ENCODE peak calls at places on chromosomes 4 and X, in eight cellular contexts. L is AG09319, P is HCT116, X is RWPE1, N is type B pancreatic cell, V is GM10248, J is GM20000, M is tibial artery. D is an unnamed sample.

GRCh38 chrX:46777971-46778810 is 19.3 kb upstream of the SLC9A7 start:
- DNase-seq in L (no peak), P (no peak), X (no peak), N (no peak), V (no peak), J (no peak), M (no peak), D (no peak)

GRCh38 chr4:149269835-149270234 is 545.8 kb downstream of the IQCM start:
- DNase-seq in L (no peak), P (no peak), X (no peak), N (no peak), V (no peak), J (no peak), M (no peak), D (no peak)

GRCh38 chr4:187908079-187908501 is 87.5 kb upstream of the ZFP42 start:
- DNase-seq in L (peak; percentile 8), P (no peak), X (peak; percentile 68), N (no peak), V (no peak), J (no peak), M (no peak), D (no peak)

GRCh38 chrX:21838937-21839333 is 482 bp upstream of the MBTPS2 start:
- DNase-seq in L (peak; percentile 0), P (no peak), X (peak; percentile 0), N (no peak), V (no peak), J (no peak), M (no peak), D (no peak)

GRCh38 chrX:41716217-41716616 is 7.8 kb upstream of the GPR82 start:
- DNase-seq in L (no peak), P (no peak), X (no peak), N (no peak), V (no peak), J (no peak), M (no peak), D (no peak)

GRCh38 chr4:169668069-169668721 is 47.8 kb downstream of the CLCN3 start:
- DNase-seq in L (no peak), P (no peak), X (no peak), N (no peak), V (no peak), J (no peak), M (no peak), D (no peak)

GRCh38 chr4:186486172-186486571 is 69.2 kb downstream of the MTNR1A start:
- DNase-seq in L (no peak), P (no peak), X (no peak), N (no peak), V (no peak), J (no peak), M (no peak), D (no peak)

GRCh38 chr4:1290165-1290977 is 680 bp downstream of the MAEA start:
- DNase-seq in L (no peak), P (no peak), X (peak; percentile 12), N (no peak), V (no peak), J (peak; percentile 57), M (no peak), D (peak; percentile 70)

GRCh38 chrX:51006068-51006467 is 95.5 kb downstream of the BMP15 start:
- DNase-seq in L (no peak), P (no peak), X (no peak), N (no peak), V (no peak), J (no peak), M (no peak), D (no peak)

GRCh38 chr4:147247577-147247976 is 233.3 kb upstream of the EDNRA start:
- DNase-seq in L (no peak), P (no peak), X (no peak), N (no peak), V (no peak), J (no peak), M (no peak), D (no peak)

GRCh38 chr4:96103086-96103485 is 263.2 kb downstream of the PDHA2 start:
- DNase-seq in L (no peak), P (no peak), X (no peak), N (no peak), V (no peak), J (no peak), M (no peak), D (no peak)
- TF ChIP-seq CTCF in L (no peak), P (no peak), X (no peak), N (no peak), V (no peak), J (no peak), M (no peak), D (no peak)

GRCh38 chrX:17164936-17165335 is 210.1 kb upstream of the NHS start:
- DNase-seq in L (no peak), P (no peak), X (no peak), N (no peak), V (no peak), J (no peak), M (no peak), D (no peak)

GRCh38 chrX:17164079-17164478 is 210.9 kb upstream of the NHS start:
- DNase-seq in L (no peak), P (no peak), X (no peak), N (no peak), V (no peak), J (no peak), M (no peak), D (no peak)

GRCh38 chrX:17161991-17162390 is 213.0 kb upstream of the NHS start:
- DNase-seq in L (no peak), P (no peak), X (no peak), N (no peak), V (no peak), J (no peak), M (no peak), D (no peak)

GRCh38 chrX:17160971-17161370 is 214.0 kb upstream of the NHS start:
- DNase-seq in L (no peak), P (no peak), X (peak; percentile 8), N (no peak), V (no peak), J (no peak), M (no peak), D (no peak)
- TF ChIP-seq CTCF in L (no peak), P (peak; percentile 20), X (no peak), N (peak; percentile 52), V (no peak), J (no peak), M (no peak), D (no peak)

GRCh38 chrX:2578864-2579263 is 78.1 kb upstream of the DHRSX start:
- DNase-seq in L (no peak), P (no peak), X (no peak), N (no peak), V (no peak), J (no peak), M (no peak), D (no peak)
- TF ChIP-seq CTCF in L (no peak), P (no peak), X (no peak), N (no peak), V (no peak), J (no peak), M (no peak), D (no peak)

DNA sequence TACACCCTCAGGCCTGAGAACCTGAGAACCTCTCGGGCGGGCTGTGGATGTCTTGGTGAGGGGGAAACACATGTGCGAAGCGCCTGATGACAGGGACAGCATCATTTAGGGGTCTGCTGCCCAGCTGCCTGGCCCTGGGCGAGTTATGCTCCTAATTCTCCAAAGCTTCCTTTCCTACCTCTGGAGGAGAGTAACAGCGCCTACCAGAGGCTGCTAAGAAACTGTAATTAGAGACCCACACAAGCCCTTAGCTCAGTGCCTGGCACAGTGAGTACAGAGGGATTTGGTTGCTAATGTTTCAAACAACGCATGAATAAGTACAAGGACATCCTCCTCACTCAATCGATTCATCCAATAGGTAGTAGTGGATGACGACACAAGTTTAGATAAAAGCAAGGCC is 40.4 kb downstream of the BCOR start:
- DNase-seq in L (no peak), P (no peak), X (no peak), N (no peak), V (no peak), J (no peak), M (no peak), D (no peak)
- TF ChIP-seq CTCF in L (no peak), P (no peak), X (no peak), N (no peak), V (no peak), J (no peak), M (no peak), D (no peak)

DNA sequence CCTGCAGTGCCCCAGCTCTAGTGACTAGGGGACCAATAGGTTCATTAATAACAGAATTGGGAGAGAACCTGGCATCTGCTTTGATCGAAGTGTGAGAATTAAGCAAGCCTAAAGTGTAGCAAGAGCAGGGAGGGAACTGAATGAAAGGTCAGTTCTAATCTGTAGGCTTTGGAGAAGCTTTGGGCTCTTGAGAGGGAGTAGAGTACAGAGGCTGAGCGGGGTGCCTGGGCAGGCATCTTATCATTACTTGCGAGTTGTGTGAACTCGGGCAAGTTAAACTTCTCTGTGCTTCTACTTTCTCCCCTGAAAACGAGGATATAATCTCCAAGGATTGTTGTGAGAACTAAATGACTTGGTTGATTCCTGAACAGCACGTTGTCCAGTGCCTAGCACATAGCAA is 906 bp upstream of the PARM1 start:
- DNase-seq in L (no peak), P (no peak), X (no peak), N (no peak), V (no peak), J (no peak), M (no peak), D (no peak)
- TF ChIP-seq CTCF in L (no peak), P (no peak), X (no peak), N (no peak), V (no peak), J (no peak), M (no peak), D (no peak)

DNA sequence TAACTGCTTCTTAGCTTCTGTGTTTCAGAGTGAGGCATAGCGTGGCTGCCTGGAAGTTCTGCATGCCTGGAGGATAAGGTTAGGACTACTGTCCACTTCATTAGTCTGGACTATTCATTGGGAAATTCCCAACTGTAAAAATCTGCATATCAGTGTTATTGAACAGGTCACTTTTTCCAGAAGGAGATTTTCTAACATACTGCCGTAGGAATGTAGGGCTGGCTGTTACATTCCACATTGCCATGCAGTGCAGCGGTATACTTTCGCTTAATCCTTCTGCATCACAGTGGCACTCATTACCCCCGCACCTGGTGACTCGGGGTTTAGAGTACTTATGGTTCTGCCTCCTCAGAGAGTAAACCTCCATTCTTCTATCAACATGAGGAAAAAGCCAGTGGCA is 104.6 kb downstream of the NPFFR2 start:
- DNase-seq in L (no peak), P (no peak), X (no peak), N (no peak), V (no peak), J (no peak), M (no peak), D (no peak)
- TF ChIP-seq CTCF in L (no peak), P (no peak), X (no peak), N (no peak), V (no peak), J (no peak), M (no peak), D (no peak)

GRCh38 chr4:36747277-36748129 is 466.1 kb downstream of the DTHD1 start:
- DNase-seq in L (no peak), P (no peak), X (no peak), N (no peak), V (no peak), J (no peak), M (no peak), D (no peak)
- TF ChIP-seq CTCF in L (no peak), P (no peak), X (no peak), N (no peak), V (no peak), J (no peak), M (no peak), D (no peak)